ENCODE peak calls at places on chromosomes 4 and X, in six cellular contexts. H is colonic mucosa, C is SK-N-SH, J is endodermal cell, G is endothelial cell of umbilical vein, U is lung. S is an unnamed sample.

GRCh38 chrX:63258144-63258543 is 93.0 kb downstream of the SPIN4 start:
- DNase-seq in H (no peak), C (no peak), J (no peak), G (no peak), U (no peak), S (no peak)

GRCh38 chr4:108636246-108636645 is 14.2 kb upstream of the OSTC start:
- DNase-seq in H (no peak), C (no peak), J (no peak), G (no peak), U (no peak), S (no peak)

GRCh38 chr4:98536631-98537030 is 121.8 kb downstream of the TSPAN5 start:
- DNase-seq in H (no peak), C (no peak), J (peak), G (no peak), U (no peak), S (no peak)

GRCh38 chr4:176357359-176358082 is 37.8 kb downstream of the SPCS3 start:
- DNase-seq in H (no peak), C (no peak), J (no peak), G (no peak), U (no peak), S (no peak)

GRCh38 chr4:102139132-102139573 is 206.1 kb downstream of the SLC39A8 start:
- DNase-seq in H (no peak), C (no peak), J (no peak), G (peak), U (no peak), S (peak)

GRCh38 chrX:12978205-12979010 is 3.5 kb downstream of the TMSB4X start:
- DNase-seq in H (peak), C (no peak), J (peak), G (peak), U (no peak), S (peak)

GRCh38 chr4:104531390-104531789 is 36.7 kb upstream of the CXXC4 start:
- DNase-seq in H (no peak), C (no peak), J (no peak), G (no peak), U (no peak), S (no peak)

GRCh38 chr4:148214529-148215166 is 227.6 kb downstream of the NR3C2 start:
- DNase-seq in H (no peak), C (no peak), J (no peak), G (peak), U (no peak), S (no peak)

GRCh38 chrX:39957816-39958561 is 139.8 kb downstream of the BCOR start:
- DNase-seq in H (no peak), C (no peak), J (no peak), G (no peak), U (no peak), S (peak)

GRCh38 chrX:3638280-3638873 is 75.1 kb downstream of the PRKX start:
- DNase-seq in H (peak), C (peak), J (peak), G (peak), U (no peak), S (peak)

GRCh38 chr4:17094209-17094608 is 195.8 kb upstream of the LDB2 start:
- DNase-seq in H (no peak), C (no peak), J (no peak), G (no peak), U (no peak), S (peak)

GRCh38 chr4:72604324-72604723 is 35.3 kb upstream of the ADAMTS3 start:
- DNase-seq in H (no peak), C (no peak), J (no peak), G (peak), U (no peak), S (peak)

GRCh38 chrX:150478496-150479492 is 89.6 kb upstream of the MTM1 start:
- DNase-seq in H (no peak), C (no peak), J (no peak), G (no peak), U (no peak), S (no peak)

GRCh38 chr4:157072002-157072401 is 3.9 kb upstream of the GLRB start:
- DNase-seq in H (no peak), C (no peak), J (no peak), G (peak), U (no peak), S (no peak)

GRCh38 chr4:8016527-8016926 is 76.9 kb upstream of the AFAP1 start:
- DNase-seq in H (no peak), C (no peak), J (no peak), G (no peak), U (no peak), S (no peak)

GRCh38 chr4:5746829-5747745 is 36.1 kb downstream of the EVC start:
- DNase-seq in H (no peak), C (no peak), J (no peak), G (peak), U (no peak), S (peak)

GRCh38 chrX:45360571-45360970 is 159.9 kb upstream of the DIPK2B start:
- DNase-seq in H (no peak), C (no peak), J (no peak), G (no peak), U (no peak), S (no peak)

GRCh38 chr4:25865586-25865985 is 2.8 kb upstream of the SEL1L3 start:
- DNase-seq in H (peak), C (no peak), J (peak), G (no peak), U (peak), S (no peak)

GRCh38 chr4:147110968-147111367 is 165.3 kb upstream of the TTC29 start:
- DNase-seq in H (no peak), C (peak), J (no peak), G (peak), U (no peak), S (no peak)

GRCh38 chr4:123127218-123127617 is 204.8 kb upstream of the NUDT6 start:
- DNase-seq in H (no peak), C (no peak), J (no peak), G (peak), U (no peak), S (no peak)

GRCh38 chrX:51837926-51838325 is 55.5 kb upstream of the MAGED1 start:
- DNase-seq in H (peak), C (peak), J (no peak), G (peak), U (no peak), S (peak)

GRCh38 chr4:133910165-133910564 is 291.4 kb downstream of the PABPC4L start:
- DNase-seq in H (no peak), C (no peak), J (peak), G (no peak), U (no peak), S (no peak)

GRCh38 chr4:94763500-94763899 is 5.7 kb downstream of the BMPR1B start:
- DNase-seq in H (no peak), C (no peak), J (no peak), G (no peak), U (no peak), S (no peak)

GRCh38 chr4:94762326-94762725 is 4.6 kb downstream of the BMPR1B start:
- DNase-seq in H (no peak), C (no peak), J (no peak), G (no peak), U (no peak), S (no peak)

GRCh38 chr4:94764069-94764468 is 6.3 kb downstream of the BMPR1B start:
- DNase-seq in H (no peak), C (no peak), J (no peak), G (no peak), U (no peak), S (no peak)

GRCh38 chr4:94765174-94765573 is 7.4 kb downstream of the BMPR1B start:
- DNase-seq in H (no peak), C (no peak), J (no peak), G (no peak), U (no peak), S (no peak)

GRCh38 chr4:94763005-94763404 is 5.2 kb downstream of the BMPR1B start:
- DNase-seq in H (no peak), C (no peak), J (no peak), G (no peak), U (no peak), S (no peak)
- TF ChIP-seq CTCF in H (no peak), C (no peak), J (no peak), G (no peak), U (no peak), S (no peak)

DNA sequence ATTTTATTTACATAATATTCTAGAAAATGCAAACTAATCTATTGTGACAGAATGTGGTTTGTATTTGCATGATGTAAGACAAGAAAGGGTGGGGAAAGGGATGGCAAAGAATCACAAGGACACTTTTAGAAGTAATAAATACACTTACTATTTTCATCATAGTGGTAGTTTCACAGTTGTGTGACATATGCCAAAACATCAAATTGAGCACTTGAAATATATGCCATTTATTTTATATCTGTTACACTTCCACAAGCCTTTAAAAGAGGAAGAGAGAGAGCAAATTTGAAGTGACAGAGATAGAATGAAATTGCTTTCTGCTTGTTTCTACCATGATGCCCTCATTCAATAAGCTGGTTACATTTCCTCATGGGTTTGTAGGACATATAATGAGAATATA is 230.0 kb upstream of the NWD2 start:
- DNase-seq in H (no peak), C (no peak), J (no peak), G (no peak), U (no peak), S (no peak)
- H3K27ac ChIP-seq in H (no peak), C (no peak), J (no peak), G (no peak), U (no peak), S (no peak)

DNA sequence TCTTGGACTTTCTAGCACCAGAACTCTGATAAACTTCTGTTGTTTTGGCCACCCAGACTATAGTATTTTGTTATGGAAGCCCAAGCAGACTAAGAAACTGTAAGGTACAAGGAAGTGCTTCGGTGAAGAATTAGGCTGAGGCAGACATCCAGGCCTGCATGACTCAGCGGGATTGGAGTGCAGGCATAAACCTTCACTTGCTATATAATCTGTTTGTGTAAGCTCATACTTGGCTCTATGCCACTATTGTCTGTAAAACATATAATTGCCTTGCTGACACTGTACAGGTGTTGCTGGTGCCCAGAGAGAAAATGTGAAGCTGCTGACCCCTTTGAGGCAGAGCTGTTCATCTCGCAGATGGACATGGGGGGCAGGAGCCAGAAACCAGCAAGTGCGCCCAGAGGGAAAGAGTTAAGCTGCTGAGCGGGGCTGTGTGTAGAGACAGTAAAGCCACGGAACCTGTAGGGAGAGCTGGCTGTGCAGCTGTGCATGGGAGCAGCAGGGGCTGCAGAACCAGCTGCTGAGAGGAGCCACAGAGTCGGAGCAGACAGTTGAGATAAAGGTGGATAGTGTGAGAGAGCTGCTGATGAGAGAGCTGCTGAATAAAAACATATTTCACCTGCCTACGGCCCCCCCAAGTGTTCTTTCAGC is 96.2 kb downstream of the RBM46 start:
- DNase-seq in H (no peak), C (no peak), J (no peak), G (peak), U (no peak), S (peak)
- H3K4me3 ChIP-seq in H (no peak), C (no peak), J (no peak), G (no peak), U (no peak), S (no peak)

GRCh38 chr4:140372607-140373327 is 679 bp upstream of the SCOC start:
- DNase-seq in H (no peak), C (peak), J (peak), G (no peak), U (no peak), S (peak)
- TF ChIP-seq CTCF in H (no peak), C (peak), J (peak), G (no peak), U (no peak), S (no peak)

GRCh38 chrX:68503830-68504229 is 5.0 kb downstream of the YIPF6 start:
- DNase-seq in H (no peak), C (no peak), J (no peak), G (no peak), U (no peak), S (no peak)

GRCh38 chrX:68511255-68511654 is 12.4 kb downstream of the YIPF6 start:
- DNase-seq in H (peak), C (peak), J (peak), G (peak), U (peak), S (peak)

GRCh38 chrX:68506649-68507048 is 7.8 kb downstream of the YIPF6 start:
- DNase-seq in H (no peak), C (no peak), J (no peak), G (no peak), U (no peak), S (no peak)

GRCh38 chrX:68504237-68504636 is 5.4 kb downstream of the YIPF6 start:
- DNase-seq in H (no peak), C (no peak), J (no peak), G (peak), U (no peak), S (peak)

DNA sequence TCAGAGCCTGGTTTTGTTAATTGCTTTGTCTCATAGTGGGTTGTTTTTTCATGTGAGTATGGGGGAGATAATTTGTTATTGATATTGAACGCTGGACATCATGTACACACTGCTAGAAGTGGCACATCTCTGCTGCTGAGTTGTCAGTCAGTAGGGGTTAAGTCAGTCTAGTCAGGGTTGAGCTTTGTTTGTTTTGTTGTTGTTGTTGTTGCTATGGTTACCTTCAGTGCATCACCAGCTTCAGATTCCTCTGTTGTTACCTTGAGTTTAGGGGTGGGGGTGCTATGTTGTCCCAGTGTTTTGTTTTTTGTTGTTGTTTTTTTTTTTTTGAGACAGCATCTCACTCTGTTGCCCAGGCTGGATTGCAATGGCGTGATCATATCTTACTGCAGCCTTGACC is 9.9 kb downstream of the YIPF6 start:
- DNase-seq in H (no peak), C (no peak), J (no peak), G (peak), U (no peak), S (no peak)
- H3K27ac ChIP-seq in H (no peak), C (no peak), J (no peak), G (no peak), U (no peak), S (no peak)

GRCh38 chr4:2401610-2401983 is 16.8 kb downstream of the ZFYVE28 start:
- DNase-seq in H (no peak), C (no peak), J (no peak), G (no peak), U (no peak), S (no peak)

GRCh38 chr4:2402453-2402852 is 16.0 kb downstream of the ZFYVE28 start:
- DNase-seq in H (no peak), C (no peak), J (no peak), G (no peak), U (no peak), S (no peak)

GRCh38 chr4:2402053-2402452 is 16.4 kb downstream of the ZFYVE28 start:
- DNase-seq in H (peak), C (peak), J (peak), G (peak), U (peak), S (no peak)

GRCh38 chr4:2400841-2401609 is 17.4 kb downstream of the ZFYVE28 start:
- DNase-seq in H (no peak), C (no peak), J (peak), G (no peak), U (no peak), S (no peak)

DNA sequence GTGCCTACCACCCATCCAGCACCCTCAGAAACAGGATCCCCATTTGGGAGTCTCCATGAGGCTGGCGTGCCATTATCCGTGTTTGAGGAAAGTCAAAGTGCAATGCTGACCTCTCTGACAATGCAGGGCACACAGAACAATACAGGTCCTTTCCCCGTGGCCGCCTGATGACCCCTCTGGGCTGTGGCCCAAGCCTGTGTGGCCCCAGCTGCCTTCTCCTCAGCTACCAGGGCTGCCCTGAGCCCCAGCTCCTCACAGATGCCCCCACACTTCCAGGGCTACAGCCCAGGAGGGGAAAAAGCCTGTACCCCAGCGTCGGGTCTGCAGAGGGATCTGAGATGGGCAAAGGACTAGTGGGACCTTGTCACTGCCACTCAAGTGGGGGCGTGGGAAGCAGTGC is 15.5 kb downstream of the ZFYVE28 start:
- DNase-seq in H (no peak), C (no peak), J (no peak), G (peak), U (no peak), S (no peak)
- H3K4me3 ChIP-seq in H (peak), C (no peak), J (no peak), G (no peak), U (no peak), S (no peak)

DNA sequence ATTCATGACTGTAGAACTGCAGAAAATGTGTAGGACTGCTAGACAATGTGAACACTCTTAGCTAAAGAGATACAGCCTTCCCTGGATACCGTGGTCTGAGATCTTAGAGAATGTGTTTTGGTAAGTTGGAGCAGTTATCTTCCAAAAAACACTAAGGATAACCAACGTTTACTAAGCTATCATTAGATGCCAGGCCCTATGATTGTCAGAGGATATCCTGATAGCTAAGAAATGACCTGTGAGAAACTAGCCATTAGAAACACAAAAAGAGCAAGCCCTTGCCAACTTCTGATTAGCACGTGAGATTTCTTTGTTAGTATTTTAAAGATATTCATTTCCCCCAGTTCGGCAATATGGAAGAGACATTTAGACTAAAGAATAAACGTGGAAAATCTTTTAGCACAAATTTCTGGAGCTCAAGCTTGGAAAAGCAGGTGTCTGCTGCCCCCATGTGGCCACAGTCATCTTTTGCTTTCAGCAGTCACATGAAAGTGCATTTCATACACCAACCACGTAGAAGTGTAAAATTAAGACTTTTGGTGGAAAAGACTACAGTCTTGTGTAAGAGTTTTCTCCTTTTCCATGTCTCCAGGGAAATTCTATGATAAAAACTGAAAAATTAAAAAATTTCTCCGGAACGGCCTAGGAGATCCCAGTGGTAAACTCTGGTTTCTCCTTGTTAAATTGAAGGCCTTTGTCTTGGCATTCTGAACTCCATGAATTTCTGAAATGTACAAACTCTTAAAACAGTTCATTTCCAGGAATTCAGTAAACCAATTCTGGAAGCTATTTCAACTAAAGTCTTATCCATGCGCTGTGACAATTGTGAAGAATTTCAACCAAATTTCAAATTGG is 136.4 kb downstream of the ZNF674 start:
- DNase-seq in H (peak), C (peak), J (peak), G (peak), U (peak), S (peak)
- TF ChIP-seq CTCF in H (peak), C (peak), J (peak), G (peak), U (peak), S (peak)

GRCh38 chr4:106314960-106315359 is 1.0 kb downstream of the TBCK start:
- DNase-seq in H (no peak), C (no peak), J (no peak), G (no peak), U (no peak), S (no peak)
- H3K27ac ChIP-seq in H (no peak), C (no peak), J (no peak), G (peak), U (no peak), S (no peak)

GRCh38 chr4:136471051-136471450 is 1061.2 kb downstream of the PCDH18 start:
- DNase-seq in H (no peak), C (no peak), J (no peak), G (no peak), U (no peak), S (no peak)

DNA sequence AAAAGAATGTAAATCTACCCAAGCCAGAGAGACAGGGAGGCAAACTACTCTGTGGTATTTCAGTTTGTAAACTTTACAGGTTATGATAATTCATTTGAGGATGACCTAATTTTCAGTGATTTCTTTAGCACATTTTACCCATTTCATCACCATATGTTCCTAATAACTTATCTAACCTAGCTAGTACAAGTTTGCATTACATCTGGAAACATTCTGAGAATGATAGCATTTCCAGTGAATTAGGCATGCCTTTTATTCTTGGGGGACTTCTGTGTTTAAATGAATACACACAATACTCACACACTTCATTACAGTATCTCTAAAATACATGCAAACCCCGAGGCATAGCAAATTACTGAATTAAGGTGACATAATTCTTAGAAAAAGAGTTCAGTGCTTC is 1055.5 kb downstream of the PCDH18 start:
- DNase-seq in H (no peak), C (peak), J (no peak), G (no peak), U (no peak), S (no peak)
- H3K4me3 ChIP-seq in H (no peak), C (no peak), J (no peak), G (no peak), U (no peak), S (no peak)